ENCODE peak calls at places on chromosomes 3 and 15, in ten cellular contexts. O, P, F, E, A, Y, I, S, M and R are unnamed samples.

GRCh38 chr3:124282751-124283643 is 291.1 kb upstream of the ROPN1 start:
- DNase-seq in O (no peak), P (no peak), F (no peak), E (no peak), A (no peak), Y (no peak), I (no peak), S (no peak), M (no peak), R (no peak)

GRCh38 chr3:27467545-27467944 is 16.6 kb downstream of the SLC4A7 start:
- DNase-seq in O (peak), P (peak), F (no peak), E (no peak), A (peak), Y (peak), I (no peak), S (peak), M (no peak), R (no peak)

GRCh38 chr3:184067573-184068055 is 14.8 kb downstream of the HTR3C start:
- DNase-seq in O (no peak), P (no peak), F (no peak), E (no peak), A (no peak), Y (no peak), I (no peak), S (no peak), M (no peak), R (no peak)

GRCh38 chr3:172877011-172877410 is 126.5 kb downstream of the ECT2 start:
- DNase-seq in O (no peak), P (no peak), F (no peak), E (no peak), A (no peak), Y (no peak), I (no peak), S (no peak), M (no peak), R (no peak)

GRCh38 chr15:49424954-49425353 is 1.9 kb downstream of the FGF7 start:
- DNase-seq in O (no peak), P (no peak), F (no peak), E (no peak), A (no peak), Y (no peak), I (no peak), S (no peak), M (no peak), R (no peak)

GRCh38 chr3:194384156-194384555 is 14.6 kb upstream of the LRRC15 start:
- DNase-seq in O (no peak), P (no peak), F (no peak), E (no peak), A (no peak), Y (no peak), I (no peak), S (no peak), M (no peak), R (no peak)

GRCh38 chr3:178562143-178562868 is 26.1 kb downstream of the KCNMB2 start:
- DNase-seq in O (no peak), P (no peak), F (no peak), E (no peak), A (no peak), Y (no peak), I (no peak), S (peak), M (peak), R (no peak)

GRCh38 chr15:65421360-65422215 is 1.2 kb downstream of the IGDCC4 start:
- DNase-seq in O (no peak), P (peak), F (no peak), E (no peak), A (no peak), Y (peak), I (no peak), S (no peak), M (peak), R (no peak)

GRCh38 chr3:25460751-25461150 is 32.7 kb downstream of the RARB start:
- DNase-seq in O (no peak), P (no peak), F (no peak), E (no peak), A (no peak), Y (peak), I (no peak), S (no peak), M (no peak), R (no peak)

GRCh38 chr3:120280026-120280425 is 5.0 kb downstream of the GPR156 start:
- DNase-seq in O (no peak), P (no peak), F (no peak), E (no peak), A (no peak), Y (no peak), I (no peak), S (no peak), M (no peak), R (no peak)

GRCh38 chr15:61025746-61026256 is 203.3 kb downstream of the RORA start:
- DNase-seq in O (no peak), P (no peak), F (no peak), E (no peak), A (no peak), Y (no peak), I (no peak), S (no peak), M (no peak), R (no peak)

GRCh38 chr15:40493089-40493840 is 22.5 kb downstream of the CHST14 start:
- DNase-seq in O (no peak), P (no peak), F (no peak), E (no peak), A (no peak), Y (no peak), I (peak), S (peak), M (no peak), R (no peak)

GRCh38 chr3:137121704-137122314 is 164.0 kb downstream of the IL20RB start:
- DNase-seq in O (peak), P (peak), F (no peak), E (no peak), A (peak), Y (peak), I (no peak), S (peak), M (no peak), R (peak)

GRCh38 chr15:97521894-97522293 is 438.6 kb upstream of the ARRDC4 start:
- DNase-seq in O (no peak), P (no peak), F (no peak), E (no peak), A (no peak), Y (no peak), I (no peak), S (no peak), M (peak), R (no peak)